ENCODE peak calls at places on chromosomes 16 and 17, in six cellular contexts. One of them, this sample, is unnamed.
A peak's percentile ranks its signal among the peaks of the same experiment; 100 is the strongest.

GRCh38 chr17:14513835-14514234 is 213.0 kb downstream of the HS3ST3B1 start:
- DNase-seq in CD8-positive, alpha-beta T cell: no peak
- DNase-seq in heart left ventricle: no peak
- DNase-seq in CD8-positive, alpha-beta memory T cell: no peak
- DNase-seq in heart right ventricle: no peak
- DNase-seq in pancreas: no peak
- DNase-seq in this sample: no peak

GRCh38 chr17:78762007-78762406 is 20.1 kb downstream of the CYTH1 start:
- DNase-seq in CD8-positive, alpha-beta T cell: no peak
- DNase-seq in heart left ventricle: no peak
- DNase-seq in CD8-positive, alpha-beta memory T cell: no peak
- DNase-seq in heart right ventricle: no peak
- DNase-seq in pancreas: no peak
- DNase-seq in this sample: no peak

GRCh38 chr16:85036398-85037049 is 8.9 kb downstream of the KIAA0513 start:
- DNase-seq in CD8-positive, alpha-beta T cell: no peak
- DNase-seq in heart left ventricle: no peak
- DNase-seq in CD8-positive, alpha-beta memory T cell: no peak
- DNase-seq in heart right ventricle: no peak
- DNase-seq in pancreas: peak; percentile 17
- DNase-seq in this sample: no peak

GRCh38 chr17:4329838-4330237 is 36.6 kb downstream of the UBE2G1 start:
- DNase-seq in CD8-positive, alpha-beta T cell: no peak
- DNase-seq in heart left ventricle: no peak
- DNase-seq in CD8-positive, alpha-beta memory T cell: no peak
- DNase-seq in heart right ventricle: no peak
- DNase-seq in pancreas: no peak
- DNase-seq in this sample: no peak

GRCh38 chr16:13791095-13791494 is 128.9 kb upstream of the ERCC4 start:
- DNase-seq in CD8-positive, alpha-beta T cell: no peak
- DNase-seq in heart left ventricle: no peak
- DNase-seq in CD8-positive, alpha-beta memory T cell: no peak
- DNase-seq in heart right ventricle: no peak
- DNase-seq in pancreas: no peak
- DNase-seq in this sample: no peak

GRCh38 chr16:21277927-21278706 is at the start of gene CRYM:
- DNase-seq in CD8-positive, alpha-beta T cell: no peak
- DNase-seq in heart left ventricle: peak; percentile 82
- DNase-seq in CD8-positive, alpha-beta memory T cell: no peak
- DNase-seq in heart right ventricle: peak; percentile 75
- DNase-seq in pancreas: peak; percentile 73
- DNase-seq in this sample: no peak

GRCh38 chr17:41810659-41811548 is 845 bp downstream of the P3H4 start:
- DNase-seq in CD8-positive, alpha-beta T cell: no peak
- DNase-seq in heart left ventricle: no peak
- DNase-seq in CD8-positive, alpha-beta memory T cell: peak; percentile 55
- DNase-seq in heart right ventricle: no peak
- DNase-seq in pancreas: peak; percentile 62
- DNase-seq in this sample: no peak

GRCh38 chr16:79808731-79809130 is 208.2 kb upstream of the MAF start:
- DNase-seq in CD8-positive, alpha-beta T cell: no peak
- DNase-seq in heart left ventricle: no peak
- DNase-seq in CD8-positive, alpha-beta memory T cell: no peak
- DNase-seq in heart right ventricle: no peak
- DNase-seq in pancreas: no peak
- DNase-seq in this sample: no peak

GRCh38 chr16:29662729-29663019 is 373 bp upstream of the SPN start:
- DNase-seq in CD8-positive, alpha-beta T cell: no peak
- DNase-seq in heart left ventricle: no peak
- DNase-seq in CD8-positive, alpha-beta memory T cell: peak; percentile 77
- DNase-seq in heart right ventricle: no peak
- DNase-seq in pancreas: no peak
- DNase-seq in this sample: no peak

GRCh38 chr17:81409190-81409935 is 14.1 kb downstream of the BAHCC1 start:
- DNase-seq in CD8-positive, alpha-beta T cell: no peak
- DNase-seq in heart left ventricle: no peak
- DNase-seq in CD8-positive, alpha-beta memory T cell: no peak
- DNase-seq in heart right ventricle: no peak
- DNase-seq in pancreas: no peak
- DNase-seq in this sample: no peak

GRCh38 chr17:44628234-44629188 is 27.8 kb upstream of the MEIOC start:
- DNase-seq in CD8-positive, alpha-beta T cell: no peak
- DNase-seq in heart left ventricle: peak; percentile 49
- DNase-seq in CD8-positive, alpha-beta memory T cell: no peak
- DNase-seq in heart right ventricle: peak; percentile 66
- DNase-seq in pancreas: peak; percentile 73
- DNase-seq in this sample: peak; percentile 64

GRCh38 chr17:75872434-75873351 is 5.7 kb downstream of the TRIM47 start:
- DNase-seq in CD8-positive, alpha-beta T cell: peak; percentile 41
- DNase-seq in heart left ventricle: peak; percentile 92
- DNase-seq in CD8-positive, alpha-beta memory T cell: peak; percentile 82
- DNase-seq in heart right ventricle: peak; percentile 81
- DNase-seq in pancreas: no peak
- DNase-seq in this sample: peak; percentile 95

GRCh38 chr16:20308266-20308665 is 19.0 kb downstream of the GP2 start:
- DNase-seq in CD8-positive, alpha-beta T cell: no peak
- DNase-seq in heart left ventricle: no peak
- DNase-seq in CD8-positive, alpha-beta memory T cell: no peak
- DNase-seq in heart right ventricle: no peak
- DNase-seq in pancreas: peak; percentile 79
- DNase-seq in this sample: no peak

GRCh38 chr17:82058230-82058854 is 6.6 kb downstream of the GPS1 start:
- DNase-seq in CD8-positive, alpha-beta T cell: no peak
- DNase-seq in heart left ventricle: no peak
- DNase-seq in CD8-positive, alpha-beta memory T cell: no peak
- DNase-seq in heart right ventricle: peak; percentile 6
- DNase-seq in pancreas: peak; percentile 22
- DNase-seq in this sample: no peak

GRCh38 chr17:63919311-63919723 is 678 bp upstream of the GH1 start:
- DNase-seq in CD8-positive, alpha-beta T cell: peak; percentile 53
- DNase-seq in heart left ventricle: peak; percentile 49
- DNase-seq in CD8-positive, alpha-beta memory T cell: peak; percentile 81
- DNase-seq in heart right ventricle: no peak
- DNase-seq in pancreas: peak; percentile 52
- DNase-seq in this sample: peak; percentile 65

GRCh38 chr16:3767333-3767977 is 50.1 kb upstream of the TRAP1 start:
- DNase-seq in CD8-positive, alpha-beta T cell: no peak
- DNase-seq in heart left ventricle: no peak
- DNase-seq in CD8-positive, alpha-beta memory T cell: no peak
- DNase-seq in heart right ventricle: no peak
- DNase-seq in pancreas: no peak
- DNase-seq in this sample: no peak

GRCh38 chr17:27379863-27380533 is 76.2 kb upstream of the KSR1 start:
- DNase-seq in CD8-positive, alpha-beta T cell: no peak
- DNase-seq in heart left ventricle: peak; percentile 85
- DNase-seq in CD8-positive, alpha-beta memory T cell: no peak
- DNase-seq in heart right ventricle: peak; percentile 82
- DNase-seq in pancreas: peak; percentile 72
- DNase-seq in this sample: no peak

GRCh38 chr16:88481851-88482250 is 28.8 kb downstream of the ZFPM1 start:
- DNase-seq in CD8-positive, alpha-beta T cell: no peak
- DNase-seq in heart left ventricle: no peak
- DNase-seq in CD8-positive, alpha-beta memory T cell: no peak
- DNase-seq in heart right ventricle: no peak
- DNase-seq in pancreas: no peak
- DNase-seq in this sample: no peak

GRCh38 chr16:85750827-85751641 is at the start of gene C16orf74:
- DNase-seq in CD8-positive, alpha-beta T cell: no peak
- DNase-seq in heart left ventricle: peak; percentile 54
- DNase-seq in CD8-positive, alpha-beta memory T cell: no peak
- DNase-seq in heart right ventricle: peak; percentile 62
- DNase-seq in pancreas: peak; percentile 66
- DNase-seq in this sample: no peak

GRCh38 chr17:81248649-81249048 is 9.5 kb downstream of the NDUFAF8 start:
- DNase-seq in CD8-positive, alpha-beta T cell: no peak
- DNase-seq in heart left ventricle: peak; percentile 13
- DNase-seq in CD8-positive, alpha-beta memory T cell: no peak
- DNase-seq in heart right ventricle: peak; percentile 10
- DNase-seq in pancreas: peak; percentile 36
- DNase-seq in this sample: no peak

DNA sequence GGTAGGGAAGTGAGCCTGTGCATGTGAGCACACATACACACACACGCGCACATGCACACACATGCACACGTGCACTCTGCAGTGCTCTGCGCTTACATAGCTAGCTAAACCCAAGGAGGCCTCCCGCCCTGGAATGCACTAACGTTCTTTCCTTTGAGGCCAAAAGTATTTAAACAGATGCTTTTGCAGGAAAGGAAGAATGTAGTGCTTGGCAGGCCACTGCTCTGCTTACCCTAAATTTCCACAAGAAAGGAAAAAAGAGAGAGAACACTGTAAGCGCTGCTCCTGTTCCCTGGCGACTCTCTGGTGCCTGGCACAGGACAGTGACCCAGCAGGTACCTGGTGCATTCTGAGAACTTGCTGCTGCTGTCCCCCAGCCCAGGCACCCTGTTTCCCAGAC is 31.3 kb upstream of the MRPS23 start:
- DNase-seq in CD8-positive, alpha-beta T cell: no peak
- DNase-seq in heart left ventricle: peak; percentile 53
- DNase-seq in CD8-positive, alpha-beta memory T cell: no peak
- DNase-seq in heart right ventricle: peak; percentile 10
- DNase-seq in pancreas: no peak
- DNase-seq in this sample: no peak
- H3K4me1 ChIP-seq in CD8-positive, alpha-beta T cell: no peaks in the 10 kb centered on the region
- H3K4me1 ChIP-seq in heart left ventricle: peaks cover 55% of the 10 kb centered on the region
- H3K4me1 ChIP-seq in CD8-positive, alpha-beta memory T cell: peaks cover 4% of the 10 kb centered on the region
- H3K4me1 ChIP-seq in heart right ventricle: peaks cover 42% of the 10 kb centered on the region
- H3K4me1 ChIP-seq in pancreas: peaks cover 5% of the 10 kb centered on the region
- H3K4me1 ChIP-seq in this sample: no peaks in the 10 kb centered on the region

GRCh38 chr17:48003686-48004120 is 32.8 kb downstream of the CDK5RAP3 start:
- DNase-seq in CD8-positive, alpha-beta T cell: no peak
- DNase-seq in heart left ventricle: no peak
- DNase-seq in CD8-positive, alpha-beta memory T cell: no peak
- DNase-seq in heart right ventricle: no peak
- DNase-seq in pancreas: no peak
- DNase-seq in this sample: no peak
- H3K27ac ChIP-seq in CD8-positive, alpha-beta T cell: no peak overlapping the region
- H3K27ac ChIP-seq in heart left ventricle: no peak overlapping the region
- H3K27ac ChIP-seq in CD8-positive, alpha-beta memory T cell: no peak overlapping the region
- H3K27ac ChIP-seq in heart right ventricle: no peak overlapping the region
- H3K27ac ChIP-seq in pancreas: no peak overlapping the region
- H3K27ac ChIP-seq in this sample: no peak overlapping the region

GRCh38 chr17:72713701-72714100 is 378.8 kb downstream of the SLC39A11 start:
- DNase-seq in CD8-positive, alpha-beta T cell: no peak
- DNase-seq in heart left ventricle: no peak
- DNase-seq in CD8-positive, alpha-beta memory T cell: no peak
- DNase-seq in heart right ventricle: no peak
- DNase-seq in pancreas: no peak
- DNase-seq in this sample: no peak

GRCh38 chr17:72707881-72708280 is 384.6 kb downstream of the SLC39A11 start:
- DNase-seq in CD8-positive, alpha-beta T cell: no peak
- DNase-seq in heart left ventricle: no peak
- DNase-seq in CD8-positive, alpha-beta memory T cell: no peak
- DNase-seq in heart right ventricle: no peak
- DNase-seq in pancreas: no peak
- DNase-seq in this sample: no peak

GRCh38 chr17:72711531-72712310 is 380.8 kb downstream of the SLC39A11 start:
- DNase-seq in CD8-positive, alpha-beta T cell: no peak
- DNase-seq in heart left ventricle: no peak
- DNase-seq in CD8-positive, alpha-beta memory T cell: no peak
- DNase-seq in heart right ventricle: no peak
- DNase-seq in pancreas: no peak
- DNase-seq in this sample: no peak

GRCh38 chr17:72710834-72711233 is 381.7 kb downstream of the SLC39A11 start:
- DNase-seq in CD8-positive, alpha-beta T cell: no peak
- DNase-seq in heart left ventricle: no peak
- DNase-seq in CD8-positive, alpha-beta memory T cell: no peak
- DNase-seq in heart right ventricle: no peak
- DNase-seq in pancreas: no peak
- DNase-seq in this sample: no peak

DNA sequence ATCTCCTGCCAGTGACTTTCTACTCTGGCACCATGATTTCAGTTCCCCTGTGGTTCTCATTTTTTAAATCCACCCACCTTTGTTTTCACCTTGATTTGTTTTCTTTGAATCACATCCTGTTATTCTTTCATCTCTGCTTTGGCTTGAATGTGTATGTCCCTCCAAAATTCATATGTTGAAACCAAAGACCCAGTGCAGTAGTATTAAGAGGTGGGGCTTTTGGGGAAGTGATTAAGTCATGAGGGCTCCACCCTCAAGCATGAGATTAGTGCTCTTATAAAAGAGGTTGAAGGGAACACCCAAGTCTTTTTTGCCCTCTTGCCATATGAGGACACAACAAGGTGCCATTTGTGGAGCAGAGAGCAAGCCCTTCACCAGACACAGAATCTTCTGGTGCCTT is 382.3 kb downstream of the SLC39A11 start:
- DNase-seq in CD8-positive, alpha-beta T cell: no peak
- DNase-seq in heart left ventricle: no peak
- DNase-seq in CD8-positive, alpha-beta memory T cell: no peak
- DNase-seq in heart right ventricle: no peak
- DNase-seq in pancreas: no peak
- DNase-seq in this sample: no peak
- H3K4me1 ChIP-seq in CD8-positive, alpha-beta T cell: no peaks in the 10 kb centered on the region
- H3K4me1 ChIP-seq in heart left ventricle: no peaks in the 10 kb centered on the region
- H3K4me1 ChIP-seq in CD8-positive, alpha-beta memory T cell: no peaks in the 10 kb centered on the region
- H3K4me1 ChIP-seq in heart right ventricle: peaks cover 10% of the 10 kb centered on the region
- H3K4me1 ChIP-seq in pancreas: no peaks in the 10 kb centered on the region
- H3K4me1 ChIP-seq in this sample: no peaks in the 10 kb centered on the region

GRCh38 chr17:59342681-59343127 is 11.2 kb downstream of the YPEL2 start:
- DNase-seq in CD8-positive, alpha-beta T cell: no peak
- DNase-seq in heart left ventricle: no peak
- DNase-seq in CD8-positive, alpha-beta memory T cell: no peak
- DNase-seq in heart right ventricle: no peak
- DNase-seq in pancreas: no peak
- DNase-seq in this sample: no peak

GRCh38 chr17:59341922-59342321 is 10.5 kb downstream of the YPEL2 start:
- DNase-seq in CD8-positive, alpha-beta T cell: no peak
- DNase-seq in heart left ventricle: no peak
- DNase-seq in CD8-positive, alpha-beta memory T cell: no peak
- DNase-seq in heart right ventricle: no peak
- DNase-seq in pancreas: no peak
- DNase-seq in this sample: no peak

GRCh38 chr17:59335685-59336084 is 4.2 kb downstream of the YPEL2 start:
- DNase-seq in CD8-positive, alpha-beta T cell: no peak
- DNase-seq in heart left ventricle: no peak
- DNase-seq in CD8-positive, alpha-beta memory T cell: no peak
- DNase-seq in heart right ventricle: no peak
- DNase-seq in pancreas: no peak
- DNase-seq in this sample: no peak

GRCh38 chr17:59333845-59334244 is 2.4 kb downstream of the YPEL2 start:
- DNase-seq in CD8-positive, alpha-beta T cell: no peak
- DNase-seq in heart left ventricle: no peak
- DNase-seq in CD8-positive, alpha-beta memory T cell: no peak
- DNase-seq in heart right ventricle: no peak
- DNase-seq in pancreas: no peak
- DNase-seq in this sample: no peak

DNA sequence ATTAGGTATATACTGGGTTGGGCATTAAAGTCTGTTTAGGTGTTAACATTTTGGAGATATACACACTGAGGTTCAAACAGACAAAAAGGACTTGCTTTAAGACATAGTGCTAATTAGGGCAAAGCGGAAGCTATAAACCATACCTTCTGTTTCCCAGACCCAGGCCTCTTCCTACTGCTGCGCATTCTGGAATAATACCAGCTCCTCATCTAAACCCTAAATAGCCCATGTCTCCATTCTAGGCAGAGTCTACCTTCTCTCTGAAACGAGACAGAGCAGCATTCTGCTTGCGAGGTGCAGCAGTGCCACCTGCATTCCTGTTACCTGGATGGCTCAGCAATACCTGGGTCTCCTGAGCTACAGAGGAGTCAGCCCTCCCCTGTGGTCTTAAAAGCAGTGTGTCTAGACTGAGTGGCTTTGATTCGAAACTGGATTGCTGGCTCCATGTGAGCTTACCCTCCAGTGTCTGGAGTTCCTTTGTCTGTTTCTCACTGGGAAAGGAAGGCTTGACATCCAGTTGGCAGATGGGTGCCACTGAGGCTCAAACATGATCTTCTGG is 6.4 kb downstream of the YPEL2 start:
- DNase-seq in CD8-positive, alpha-beta T cell: no peak
- DNase-seq in heart left ventricle: no peak
- DNase-seq in CD8-positive, alpha-beta memory T cell: no peak
- DNase-seq in heart right ventricle: no peak
- DNase-seq in pancreas: no peak
- DNase-seq in this sample: no peak
- H3K27ac ChIP-seq in CD8-positive, alpha-beta T cell: no peak overlapping the region
- H3K27ac ChIP-seq in heart left ventricle: peak overlapping the region; percentile 9
- H3K27ac ChIP-seq in CD8-positive, alpha-beta memory T cell: no peak overlapping the region
- H3K27ac ChIP-seq in heart right ventricle: peak overlapping the region; percentile 99
- H3K27ac ChIP-seq in pancreas: peak overlapping the region; percentile 2
- H3K27ac ChIP-seq in this sample: peak overlapping the region; percentile 45

This sample was measured in right atrium auricular region.